ENCODE peak calls at places on chromosomes 1 and 21, in ten cellular contexts. P, K, M, G, J, B, I, Y, S and F are unnamed samples.

GRCh38 chr1:211320980-211321379 is 5.7 kb upstream of the TRAF5 start:
- DNase-seq in B (no peak), S (no peak), Y (no peak), M (no peak), I (no peak), G (peak; percentile 83), J (no peak), P (no peak), K (no peak), F (no peak)

GRCh38 chr21:45537111-45537745 is 5.0 kb downstream of the SLC19A1 start:
- DNase-seq in S (no peak), J (no peak), B (no peak), Y (peak; percentile 19), K (no peak), M (no peak), G (no peak), I (peak; percentile 44), P (no peak), F (no peak)

GRCh38 chr1:181778630-181779285 is 282.8 kb downstream of the ZNF648 start:
- DNase-seq in G (no peak), K (no peak), M (peak; percentile 38), S (no peak), P (no peak), Y (no peak), J (no peak), I (no peak), B (no peak), F (no peak)

GRCh38 chr1:43280683-43281082 is 4.7 kb downstream of the C1orf210 start:
- DNase-seq in S (no peak), B (no peak), Y (no peak), K (no peak), M (no peak), J (no peak), G (no peak), I (no peak), P (no peak), F (no peak)

GRCh38 chr1:211684791-211685190 is 9.4 kb upstream of the NEK2 start:
- DNase-seq in M (no peak), S (no peak), J (peak; percentile 41), P (peak; percentile 13), B (no peak), I (no peak), G (no peak), Y (no peak), K (no peak), F (no peak)

GRCh38 chr21:41217656-41218380 is 49.9 kb downstream of the BACE2 start:
- DNase-seq in I (no peak), G (no peak), S (peak; percentile 54), M (peak; percentile 79), K (no peak), Y (no peak), P (peak; percentile 10), J (peak; percentile 74), B (peak; percentile 79), F (no peak)

GRCh38 chr1:8169364-8170058 is 143.4 kb upstream of the ERRFI1 start:
- DNase-seq in I (no peak), G (peak; percentile 81), K (peak; percentile 64), S (no peak), B (peak; percentile 80), J (peak; percentile 89), M (peak; percentile 74), Y (no peak), P (peak; percentile 61), F (peak; percentile 97)

GRCh38 chr1:1599919-1600860 is at the start of gene FNDC10:
- DNase-seq in I (peak; percentile 47), M (no peak), Y (peak; percentile 31), G (no peak), S (peak; percentile 10), J (no peak), P (no peak), B (no peak), K (no peak), F (no peak)

GRCh38 chr1:59481915-59482505 is 185.1 kb downstream of the FGGY start:
- DNase-seq in K (no peak), B (no peak), I (no peak), P (no peak), S (no peak), G (peak; percentile 68), M (no peak), Y (no peak), J (peak; percentile 75), F (no peak)

GRCh38 chr1:56811331-56811730 is 7.9 kb downstream of the FYB2 start:
- DNase-seq in K (no peak), S (no peak), M (no peak), G (no peak), B (no peak), J (no peak), Y (no peak), I (no peak), P (no peak), F (no peak)

GRCh38 chr1:151501474-151501873 is 9.7 kb upstream of the CGN start:
- DNase-seq in J (no peak), B (no peak), I (no peak), K (no peak), S (no peak), Y (no peak), P (no peak), M (no peak), G (peak; percentile 35), F (no peak)

GRCh38 chr1:94803517-94804441 is 16.4 kb upstream of the SLC44A3 start:
- DNase-seq in I (no peak), B (peak; percentile 49), S (no peak), Y (peak; percentile 52), P (no peak), J (peak; percentile 57), M (no peak), G (no peak), K (no peak), F (no peak)

GRCh38 chr1:94806451-94806861 is 13.7 kb upstream of the SLC44A3 start:
- DNase-seq in S (no peak), B (no peak), J (peak; percentile 57), M (peak; percentile 38), I (no peak), G (no peak), K (no peak), Y (no peak), P (no peak), F (no peak)

GRCh38 chr1:94807742-94808491 is 12.2 kb upstream of the SLC44A3 start:
- DNase-seq in J (peak; percentile 42), I (no peak), P (no peak), G (no peak), S (no peak), K (no peak), M (no peak), Y (peak; percentile 69), B (peak; percentile 83), F (no peak)

GRCh38 chr1:94804442-94804837 is 15.7 kb upstream of the SLC44A3 start:
- DNase-seq in G (no peak), B (no peak), I (no peak), Y (no peak), J (no peak), P (no peak), M (no peak), K (no peak), S (no peak), F (no peak)

DNA sequence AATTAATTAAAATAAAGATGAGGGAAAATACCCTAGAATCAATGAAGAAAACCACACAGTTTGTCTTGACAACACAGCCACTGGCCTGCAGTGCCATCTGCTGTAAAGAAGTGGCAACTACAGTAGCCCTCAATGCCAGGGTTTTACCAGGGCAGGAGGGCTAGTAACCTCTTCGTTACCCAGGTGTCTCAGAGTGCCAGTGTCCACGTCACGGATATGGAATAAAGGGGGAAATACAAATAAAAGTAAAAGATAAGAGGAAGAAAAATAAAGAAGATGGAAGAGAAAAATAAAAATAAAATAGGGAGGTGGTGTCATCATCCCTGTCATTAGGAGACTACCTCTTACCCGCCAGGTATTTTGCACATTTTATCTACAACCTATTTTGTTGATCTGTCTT is 14.2 kb upstream of the SLC44A3 start:
- DNase-seq in B (peak; percentile 71), I (peak; percentile 61), J (peak; percentile 61), S (peak; percentile 27), K (no peak), Y (peak; percentile 65), M (no peak), G (peak; percentile 77), P (no peak), F (no peak)
- H3K4me3 ChIP-seq in B (no peak overlapping the region), I (no peak overlapping the region), J (no peak overlapping the region), S (no peak overlapping the region), K (no peak overlapping the region), Y (no peak overlapping the region), M (no peak overlapping the region), G (no peak overlapping the region), P (no peak overlapping the region), F (no peak overlapping the region)

GRCh38 chr1:78673120-78673519 is 23.5 kb downstream of the IFI44 start:
- DNase-seq in S (no peak), M (no peak), Y (peak; percentile 35), G (no peak), K (no peak), P (no peak), J (no peak), I (no peak), B (no peak), F (no peak)
- TF ChIP-seq CTCF in S (no peak), M (no peak), Y (no peak), G (no peak), K (peak; percentile 41), P (no peak), J (no peak), I (no peak), B (no peak), F (no peak)

GRCh38 chr1:214476958-214477870 is 74.2 kb downstream of the PTPN14 start:
- DNase-seq in S (no peak), K (no peak), P (peak; percentile 97), I (no peak), M (peak; percentile 99), J (peak; percentile 95), B (no peak), G (no peak), Y (no peak), F (peak; percentile 98)
- H3K4me3 ChIP-seq in S (no peak overlapping the region), K (no peak overlapping the region), P (no peak overlapping the region), I (no peak overlapping the region), M (peak overlapping the region; percentile 45), J (no peak overlapping the region), B (no peak overlapping the region), G (no peak overlapping the region), Y (no peak overlapping the region), F (peak overlapping the region; percentile 50)

GRCh38 chr1:161506336-161507223 is 1.3 kb downstream of the FCGR2A start:
- DNase-seq in B (no peak), G (no peak), P (no peak), K (no peak), M (no peak), S (no peak), Y (no peak), J (peak; percentile 54), I (peak; percentile 73), F (no peak)

GRCh38 chr1:161505892-161506173 is 576 bp downstream of the FCGR2A start:
- DNase-seq in S (no peak), M (no peak), G (no peak), Y (no peak), K (no peak), P (no peak), J (no peak), B (no peak), I (no peak), F (no peak)

GRCh38 chr1:161511756-161512060 is 6.5 kb downstream of the FCGR2A start:
- DNase-seq in I (no peak), G (no peak), Y (no peak), B (no peak), K (no peak), J (no peak), M (no peak), P (no peak), S (no peak), F (no peak)

GRCh38 chr1:161510477-161510876 is 5.2 kb downstream of the FCGR2A start:
- DNase-seq in G (no peak), Y (no peak), J (no peak), M (no peak), K (no peak), I (no peak), S (no peak), P (no peak), B (no peak), F (no peak)

GRCh38 chr1:161511018-161511755 is 5.9 kb downstream of the FCGR2A start:
- DNase-seq in Y (no peak), G (no peak), P (no peak), J (no peak), K (no peak), I (peak; percentile 65), B (no peak), M (no peak), S (no peak), F (no peak)
- TF ChIP-seq CTCF in Y (no peak), G (no peak), P (no peak), J (no peak), K (no peak), I (no peak), B (no peak), M (no peak), S (no peak), F (no peak)